ENCODE peak calls at places on chromosome 7, in four cellular contexts. G, S, Z and L are unnamed samples.

GRCh38 chr7:34281260-34281659 is 375.9 kb downstream of the BMPER start:
- DNase-seq in Z (no peak), S (no peak), G (peak), L (no peak)

GRCh38 chr7:129176853-129177369 is 11.5 kb upstream of the SMO start:
- DNase-seq in S (no peak), G (no peak), Z (no peak), L (no peak)

GRCh38 chr7:873367-874002 is 2.9 kb upstream of the GET4 start:
- DNase-seq in G (peak), Z (peak), S (peak), L (peak)

GRCh38 chr7:29336851-29337627 is 142.5 kb downstream of the CHN2 start:
- DNase-seq in S (no peak), Z (no peak), G (peak), L (peak)

GRCh38 chr7:79046061-79046460 is 407.4 kb downstream of the MAGI2 start:
- DNase-seq in G (no peak), Z (no peak), S (no peak), L (no peak)

GRCh38 chr7:131370523-131370968 is 42.9 kb downstream of the MKLN1 start:
- DNase-seq in S (no peak), Z (peak), G (no peak), L (no peak)

GRCh38 chr7:137130751-137131158 is 212.8 kb downstream of the PTN start:
- DNase-seq in S (no peak), Z (no peak), G (peak), L (no peak)

GRCh38 chr7:594212-594913 is 74.7 kb upstream of the PDGFA start:
- DNase-seq in S (no peak), G (no peak), Z (no peak), L (no peak)

GRCh38 chr7:84302949-84303348 is 108.4 kb upstream of the SEMA3A start:
- DNase-seq in Z (no peak), S (no peak), G (no peak), L (no peak)

GRCh38 chr7:46610746-46611145 is 689.7 kb upstream of the IGFBP3 start:
- DNase-seq in S (no peak), G (no peak), Z (no peak), L (no peak)

GRCh38 chr7:46291601-46292150 is 370.6 kb upstream of the IGFBP3 start:
- DNase-seq in G (no peak), S (no peak), Z (no peak), L (no peak)

GRCh38 chr7:3095046-3095445 is 51.4 kb upstream of the CARD11 start:
- DNase-seq in Z (no peak), S (peak), G (no peak), L (no peak)

GRCh38 chr7:94344826-94345225 is 49.9 kb upstream of the COL1A2 start:
- DNase-seq in S (no peak), G (no peak), Z (no peak), L (no peak)

GRCh38 chr7:81361769-81362168 is 408.1 kb downstream of the HGF start:
- DNase-seq in G (no peak), S (no peak), Z (no peak), L (no peak)

GRCh38 chr7:36346260-36346831 is 43.3 kb upstream of the ANLN start:
- DNase-seq in S (no peak), Z (no peak), G (no peak), L (no peak)

GRCh38 chr7:101537205-101537604 is 91.9 kb downstream of the MYL10 start:
- DNase-seq in G (peak), Z (no peak), S (peak), L (no peak)

GRCh38 chr7:79293655-79294142 is 159.8 kb downstream of the MAGI2 start:
- DNase-seq in G (peak), S (no peak), Z (no peak), L (no peak)

GRCh38 chr7:38950309-38950708 is 27.4 kb upstream of the POU6F2 start:
- DNase-seq in G (no peak), S (no peak), Z (no peak), L (no peak)

GRCh38 chr7:79317728-79318127 is 135.7 kb downstream of the MAGI2 start:
- DNase-seq in Z (peak), G (peak), S (no peak), L (no peak)

GRCh38 chr7:7221602-7222038 is 39.3 kb downstream of the C1GALT1 start:
- DNase-seq in G (no peak), Z (no peak), S (no peak), L (no peak)

GRCh38 chr7:25031007-25031406 is 51.0 kb upstream of the OSBPL3 start:
- DNase-seq in S (no peak), G (no peak), Z (no peak), L (no peak)

GRCh38 chr7:135512135-135512887 is 2.4 kb upstream of the CNOT4 start:
- DNase-seq in G (peak), Z (no peak), S (no peak), L (no peak)

GRCh38 chr7:28192786-28193581 is 12.4 kb upstream of the JAZF1 start:
- DNase-seq in Z (no peak), S (no peak), G (no peak), L (no peak)

GRCh38 chr7:38339953-38340819 is 66.8 kb upstream of the TARP start:
- DNase-seq in S (no peak), G (no peak), Z (no peak), L (no peak)

GRCh38 chr7:92354214-92354613 is 93.1 kb upstream of the GATAD1 start:
- DNase-seq in Z (no peak), G (no peak), S (no peak), L (no peak)

GRCh38 chr7:129643545-129644170 is 32.1 kb downstream of the NRF1 start:
- DNase-seq in Z (no peak), S (no peak), G (no peak), L (no peak)

GRCh38 chr7:106108988-106109387 is 3.1 kb downstream of the SYPL1 start:
- DNase-seq in G (peak), Z (no peak), S (no peak), L (no peak)

GRCh38 chr7:29915481-29916215 is 74.0 kb downstream of the SCRN1 start:
- DNase-seq in S (no peak), Z (no peak), G (no peak), L (no peak)

GRCh38 chr7:99244942-99245341 is 27.7 kb upstream of the MYH16 start:
- DNase-seq in S (no peak), G (no peak), Z (no peak), L (no peak)

DNA sequence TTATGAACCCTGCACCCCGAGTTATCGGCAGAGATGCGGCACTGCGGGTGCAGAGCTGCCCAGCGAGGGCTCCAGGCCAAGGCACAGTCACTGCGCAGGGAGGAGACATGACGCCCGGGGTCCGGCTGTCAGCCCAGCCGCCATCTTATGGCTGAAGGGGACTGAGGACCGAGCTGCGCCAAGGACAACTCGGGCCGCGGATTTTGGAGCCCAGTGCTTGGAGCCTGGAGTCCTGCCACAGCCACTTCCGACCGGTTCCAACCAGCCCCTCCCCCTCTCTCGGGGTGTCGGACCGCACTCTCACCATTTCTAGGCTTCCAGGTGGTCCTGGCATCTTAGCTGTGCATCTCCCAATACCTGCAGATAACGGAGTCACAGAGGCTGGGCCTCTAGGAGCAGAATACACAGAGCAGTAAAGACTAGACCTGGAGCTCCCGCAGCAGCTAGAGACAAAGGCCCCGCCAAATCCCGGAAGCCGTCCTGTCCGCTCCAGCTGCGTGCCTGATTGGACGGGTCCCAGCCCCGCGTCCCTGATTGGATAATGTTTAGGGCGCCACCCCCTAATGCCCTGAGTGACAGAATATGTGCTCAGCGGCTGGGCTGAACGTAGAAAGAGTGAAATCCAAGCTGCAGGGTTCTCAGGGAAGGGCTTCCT is at the start of gene ZNF680:
- DNase-seq in S (peak), Z (peak), G (peak), L (peak)
- TF ChIP-seq POLR2A in S (peak), Z (no peak), G (peak), L (peak)

GRCh38 chr7:23467731-23468720 is 2.3 kb downstream of the IGF2BP3 start:
- DNase-seq in Z (no peak), G (peak), S (no peak), L (no peak)
- TF ChIP-seq POLR2A in Z (peak), G (no peak), S (no peak), L (no peak)

DNA sequence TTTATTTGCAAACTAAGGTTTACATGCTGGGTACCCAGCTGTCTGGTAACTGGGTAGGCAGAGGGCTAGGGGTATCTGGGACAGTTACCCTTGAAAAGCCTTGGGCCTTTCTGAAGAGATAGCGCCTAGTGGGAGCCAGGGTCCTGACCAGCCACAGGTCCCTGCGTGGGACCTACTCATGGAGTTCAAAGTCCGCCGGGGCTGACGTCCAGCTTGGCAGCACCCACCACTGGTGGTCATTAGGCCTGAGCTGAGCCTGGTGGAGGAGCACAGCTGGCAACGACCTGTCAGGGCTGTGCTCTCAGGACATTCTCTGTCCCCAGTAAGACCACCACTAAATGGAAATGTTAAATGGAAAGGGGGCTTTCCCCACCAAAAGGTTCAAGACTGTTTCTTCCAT is 20.0 kb downstream of the GUSB start:
- DNase-seq in G (no peak), Z (no peak), S (no peak), L (no peak)
- TF ChIP-seq POLR2A in G (no peak), Z (no peak), S (no peak), L (no peak)

DNA sequence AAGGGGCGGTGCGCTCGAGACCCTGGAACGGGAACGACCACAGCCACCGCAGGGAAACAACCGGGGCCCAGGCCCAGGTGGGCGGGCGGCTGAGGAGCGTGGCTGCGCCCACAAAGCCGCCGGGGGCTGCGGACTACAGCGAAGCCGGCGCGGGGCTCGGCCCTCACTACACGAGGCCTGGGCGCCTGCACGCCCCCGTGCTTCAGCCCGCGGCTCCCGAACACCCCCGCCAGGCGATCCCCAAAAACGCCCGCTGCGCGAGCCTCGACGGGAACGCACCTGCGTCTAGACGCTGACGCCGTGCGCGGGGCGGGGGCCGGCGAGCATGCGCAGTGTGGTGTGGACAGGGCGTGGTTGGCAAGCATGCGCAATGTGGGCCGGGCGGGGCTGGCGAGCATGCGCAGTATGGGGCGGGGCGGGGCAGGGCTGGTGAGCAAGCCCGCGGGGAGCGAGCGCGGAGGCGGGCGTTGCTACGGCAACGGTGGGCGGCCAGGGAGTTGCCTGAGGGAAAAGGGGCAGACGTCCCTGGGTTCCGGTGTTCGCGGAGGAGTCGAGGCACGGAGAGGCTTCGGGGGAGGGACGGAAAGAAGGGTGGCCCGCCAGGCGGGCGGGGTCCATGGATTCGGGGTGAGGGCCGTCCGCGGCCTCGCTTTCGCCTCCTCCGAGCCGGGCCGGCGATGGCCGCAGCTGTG is at the start of gene RNF32:
- DNase-seq in G (no peak), Z (peak), S (peak), L (peak)
- TF ChIP-seq POLR2A in G (no peak), Z (peak), S (peak), L (peak)

GRCh38 chr7:152025077-152025936 is at the start of gene GALNT11:
- DNase-seq in S (peak), G (peak), Z (peak), L (peak)
- TF ChIP-seq POLR2A in S (peak), G (peak), Z (no peak), L (peak)